ENCODE peak calls at places on chromosomes 4 and X, in nine cellular contexts. J, R, Q, V, U, C, N, L and Y are unnamed samples. For H3K36me3, the result is how much of the 10 kb centered on the place peaks cover.

GRCh38 chrX:40172169-40172979 is 74.6 kb upstream of the BCOR start:
- DNase-seq in J (peak), N (no peak), L (peak), R (peak), V (peak), Q (peak), C (peak), U (peak), Y (no peak)

GRCh38 chr4:95197353-95197752 is 351.4 kb downstream of the UNC5C start:
- DNase-seq in N (no peak), J (no peak), Q (no peak), U (no peak), L (no peak), V (no peak), C (no peak), R (no peak), Y (no peak)

GRCh38 chrX:70196961-70197805 is 19.9 kb downstream of the DGAT2L6 start:
- DNase-seq in J (peak), N (peak), L (peak), R (no peak), C (peak), Q (peak), V (peak), U (peak), Y (no peak)

GRCh38 chr4:72318771-72319170 is 250.2 kb downstream of the ADAMTS3 start:
- DNase-seq in V (no peak), U (no peak), Q (no peak), N (no peak), R (peak), C (no peak), L (peak), J (no peak), Y (no peak)

GRCh38 chr4:108045687-108046024 is 56.0 kb downstream of the HADH start:
- DNase-seq in Q (no peak), L (peak), U (no peak), R (peak), V (no peak), C (no peak), J (no peak), N (no peak), Y (no peak)

GRCh38 chrX:95762716-95763115 is 921.9 kb upstream of the DIAPH2 start:
- DNase-seq in Q (peak), J (peak), R (no peak), N (no peak), C (no peak), L (no peak), U (no peak), V (no peak), Y (no peak)

GRCh38 chr4:189377576-189377975 is 563.1 kb upstream of the FRG1 start:
- DNase-seq in N (no peak), Q (no peak), J (no peak), U (no peak), R (no peak), V (no peak), C (no peak), L (no peak), Y (no peak)

GRCh38 chr4:94905511-94905910 is 147.8 kb downstream of the BMPR1B start:
- DNase-seq in J (no peak), R (no peak), C (no peak), N (no peak), V (no peak), U (no peak), Q (no peak), L (no peak), Y (no peak)

GRCh38 chr4:12729384-12729783 is 754.8 kb downstream of the RAB28 start:
- DNase-seq in V (peak), L (peak), Q (peak), J (peak), U (no peak), C (peak), R (peak), N (no peak), Y (no peak)

GRCh38 chr4:8006471-8006870 is 66.8 kb upstream of the AFAP1 start:
- DNase-seq in J (no peak), Q (no peak), U (no peak), C (no peak), L (no peak), R (no peak), V (no peak), N (no peak), Y (no peak)

GRCh38 chrX:26070882-26071281 is 67.3 kb upstream of the MAGEB18 start:
- DNase-seq in N (no peak), R (no peak), J (peak), Q (no peak), V (no peak), C (no peak), L (no peak), U (no peak), Y (no peak)

GRCh38 chrX:40996886-40997530 is 88.2 kb upstream of the USP9X start:
- DNase-seq in V (peak), N (peak), C (peak), L (peak), J (peak), U (no peak), Q (peak), R (peak), Y (peak)

GRCh38 chrX:127908369-127908768 is 143.8 kb downstream of the ACTRT1 start:
- DNase-seq in J (no peak), R (no peak), Q (no peak), C (no peak), L (no peak), N (no peak), U (no peak), V (no peak), Y (no peak)

GRCh38 chr4:1174941-1175634 is 2.7 kb upstream of the SPON2 start:
- DNase-seq in R (no peak), L (no peak), J (no peak), U (no peak), V (no peak), C (no peak), N (no peak), Q (no peak), Y (no peak)

GRCh38 chr4:38523524-38524448 is 140.2 kb upstream of the KLF3 start:
- DNase-seq in N (no peak), C (no peak), R (no peak), J (no peak), Q (no peak), L (peak), V (peak), U (no peak), Y (no peak)

GRCh38 chr4:10075158-10075863 is 41.3 kb downstream of the WDR1 start:
- DNase-seq in U (peak), V (peak), Q (no peak), C (no peak), N (no peak), J (no peak), R (no peak), L (no peak), Y (no peak)
- H3K36me3 ChIP-seq in U (under half), V (half or more), Q (under half), C (half or more), N (half or more), J (under half), R (half or more), L (half or more), Y (under half)

GRCh38 chr4:142567199-142567598 is 278.9 kb downstream of the INPP4B start:
- DNase-seq in J (peak), V (no peak), Q (peak), L (peak), C (no peak), N (peak), R (no peak), U (no peak), Y (no peak)
- H3K9ac ChIP-seq in J (no peak), V (no peak), Q (no peak), L (no peak), C (no peak), N (no peak), R (no peak), U (no peak), Y (no peak)

DNA sequence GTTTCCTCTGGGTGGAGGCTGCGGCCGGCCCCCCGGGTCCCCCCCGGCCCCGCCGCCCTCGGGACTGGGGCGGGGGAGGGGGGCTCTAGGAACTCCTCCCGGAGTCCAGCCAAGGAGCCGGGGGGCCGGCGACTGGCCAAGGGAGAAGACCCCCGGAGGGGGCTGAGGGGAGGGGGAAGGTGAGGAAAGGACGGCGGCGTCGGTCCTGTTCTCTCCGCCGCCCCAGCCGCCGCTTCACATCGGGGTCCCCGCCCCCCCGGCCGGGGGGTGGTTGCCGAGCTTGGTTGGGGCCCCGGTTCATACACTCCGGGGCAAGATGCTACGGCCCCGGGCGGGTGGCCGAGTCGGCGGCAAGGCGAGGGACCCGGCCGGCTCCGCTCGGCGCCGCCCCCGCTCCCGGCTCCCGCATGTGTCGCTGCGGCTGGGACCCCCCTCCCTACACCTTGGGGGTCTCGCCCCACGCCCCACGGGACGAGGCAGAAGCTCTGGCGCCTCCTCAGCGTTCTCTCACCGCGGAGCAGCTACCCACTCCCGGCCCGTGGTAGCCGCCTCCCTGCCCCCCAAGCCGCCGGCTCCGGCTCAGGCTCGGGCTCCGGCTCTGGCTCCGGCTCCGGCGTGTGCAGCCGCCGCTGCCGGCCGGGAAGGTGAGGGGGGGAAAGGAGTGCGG is 523 bp downstream of the FBXW7 start:
- DNase-seq in R (no peak), C (peak), Q (no peak), V (peak), U (peak), J (peak), L (no peak), N (no peak), Y (no peak)
- H3K27ac ChIP-seq in R (peak), C (no peak), Q (peak), V (peak), U (peak), J (peak), L (peak), N (peak), Y (no peak)

GRCh38 chr4:10098770-10099139 is 17.8 kb downstream of the WDR1 start:
- DNase-seq in J (no peak), N (no peak), C (peak), L (peak), Q (no peak), U (no peak), V (no peak), R (peak), Y (no peak)
- H3K36me3 ChIP-seq in J (under half), N (half or more), C (half or more), L (half or more), Q (under half), U (under half), V (half or more), R (half or more), Y (under half)

GRCh38 chrX:23900220-23900797 is 7.4 kb downstream of the APOO start:
- DNase-seq in Q (peak), L (no peak), J (no peak), V (no peak), N (no peak), U (no peak), R (no peak), C (peak), Y (no peak)
- H3K9ac ChIP-seq in Q (no peak), L (no peak), J (no peak), V (no peak), N (no peak), U (no peak), R (peak), C (peak), Y (no peak)

DNA sequence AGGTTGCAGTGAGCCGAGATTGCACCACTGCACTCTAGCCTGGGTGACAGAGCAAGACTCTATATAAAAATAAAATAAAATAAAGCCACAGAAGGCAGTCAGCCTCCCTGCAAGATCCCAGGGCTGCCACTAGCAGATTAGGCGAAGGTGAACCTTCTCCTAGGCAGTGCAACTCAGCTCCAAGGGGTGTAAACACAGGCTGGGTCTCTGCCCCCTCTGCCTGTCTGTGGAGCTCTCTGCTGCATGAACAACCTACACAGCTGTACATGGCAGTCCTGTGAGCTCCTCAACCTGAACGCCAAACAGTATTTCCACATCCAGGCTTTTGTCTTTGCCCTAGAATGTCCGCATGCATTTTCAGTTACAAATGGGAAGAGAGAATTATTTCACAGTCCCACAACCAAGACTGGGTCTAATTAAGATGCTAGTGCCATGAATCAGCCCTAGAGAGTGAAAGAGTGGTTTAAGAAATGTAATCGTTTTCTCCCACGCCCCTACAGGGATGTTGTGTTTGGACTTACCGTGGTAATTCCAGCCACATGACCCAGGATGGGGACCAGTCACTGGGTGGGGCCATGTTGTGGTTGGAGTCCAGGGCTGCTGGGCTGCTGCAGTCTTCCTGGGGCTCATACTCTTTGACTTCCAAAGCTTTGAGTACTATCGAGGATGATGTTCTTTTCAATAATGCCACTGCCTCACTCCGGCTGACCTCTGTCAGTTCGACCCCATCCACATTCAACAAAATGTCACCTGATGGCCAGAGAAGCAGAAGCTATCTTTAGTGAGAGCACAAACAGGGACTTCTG is 99.0 kb downstream of the FIP1L1 start:
- DNase-seq in C (peak), J (no peak), V (no peak), U (no peak), R (peak), Q (peak), N (no peak), L (peak), Y (no peak)
- H3K27ac ChIP-seq in C (no peak), J (no peak), V (no peak), U (no peak), R (peak), Q (no peak), N (no peak), L (peak), Y (no peak)

GRCh38 chr4:48215977-48216376 is 53.7 kb downstream of the TEC start:
- DNase-seq in N (no peak), Q (no peak), R (no peak), L (no peak), C (no peak), U (no peak), V (no peak), J (no peak), Y (no peak)
- H3K36me3 ChIP-seq in N (under half), Q (under half), R (under half), L (under half), C (under half), U (under half), V (under half), J (under half), Y (under half)